ENCODE peak calls at places on chromosomes 16 and 17, in five cellular contexts. T is GM12864, P is IMR-90, X is K562, G is activated B cell treated with CpG ODN at 0.5 μM for 24 hours. Q is an unnamed sample.

GRCh38 chr17:41444640-41445039 is 3.9 kb upstream of the KRT38 start:
- DNase-seq in T (no peak), P (no peak), X (no peak), G (no peak), Q (no peak)

GRCh38 chr17:48626470-48627241 is 498 bp upstream of the HOXB9 start:
- DNase-seq in T (no peak), P (peak; percentile 47), X (peak; percentile 92), G (no peak), Q (no peak)

GRCh38 chr16:4293822-4294457 is 21.1 kb upstream of the TFAP4 start:
- DNase-seq in T (no peak), P (peak; percentile 82), X (no peak), G (no peak), Q (peak; percentile 37)

GRCh38 chr17:40981115-40981514 is 3.0 kb downstream of the KRT40 start:
- DNase-seq in T (no peak), P (no peak), X (no peak), G (no peak), Q (no peak)

GRCh38 chr17:48058393-48059124 is 10.4 kb downstream of the NFE2L1 start:
- DNase-seq in T (no peak), P (no peak), X (no peak), G (no peak), Q (no peak)

GRCh38 chr17:63988741-63989621 is 9.2 kb upstream of the PRR29 start:
- DNase-seq in T (no peak), P (no peak), X (no peak), G (no peak), Q (no peak)

GRCh38 chr17:38870259-38871165 is 654 bp downstream of the LASP1 start:
- DNase-seq in T (no peak), P (peak; percentile 42), X (peak; percentile 82), G (peak; percentile 47), Q (peak; percentile 28)

GRCh38 chr17:51275381-51275780 is 15.0 kb downstream of the UTP18 start:
- DNase-seq in T (no peak), P (peak; percentile 86), X (no peak), G (no peak), Q (no peak)

GRCh38 chr16:81547919-81548216 is 103.3 kb downstream of the CMIP start:
- DNase-seq in T (no peak), P (no peak), X (no peak), G (no peak), Q (no peak)

GRCh38 chr16:87924937-87925670 is 11.2 kb downstream of the CA5A start:
- DNase-seq in T (no peak), P (no peak), X (no peak), G (no peak), Q (no peak)

GRCh38 chr17:7944321-7944720 is 12.3 kb downstream of the CNTROB start:
- DNase-seq in T (no peak), P (no peak), X (no peak), G (no peak), Q (no peak)

GRCh38 chr16:23345237-23345636 is 43.1 kb downstream of the SCNN1B start:
- DNase-seq in T (no peak), P (no peak), X (no peak), G (no peak), Q (no peak)

GRCh38 chr16:69107311-69107962 is 2.0 kb downstream of the HAS3 start:
- DNase-seq in T (no peak), P (no peak), X (no peak), G (no peak), Q (no peak)

GRCh38 chr16:81616321-81617020 is 162.6 kb upstream of the PLCG2 start:
- DNase-seq in T (peak; percentile 33), P (peak; percentile 63), X (no peak), G (peak; percentile 33), Q (no peak)

GRCh38 chr16:75086281-75086680 is 30.3 kb downstream of the LDHD start:
- DNase-seq in T (no peak), P (no peak), X (no peak), G (no peak), Q (no peak)

GRCh38 chr16:89033304-89033703 is 56.3 kb upstream of the CBFA2T3 start:
- DNase-seq in T (no peak), P (no peak), X (no peak), G (no peak), Q (no peak)

GRCh38 chr16:68356919-68357286 is 46.1 kb downstream of the PRMT7 start:
- DNase-seq in T (no peak), P (no peak), X (no peak), G (no peak), Q (no peak)

GRCh38 chr16:17538942-17539341 is 68.2 kb upstream of the XYLT1 start:
- DNase-seq in T (no peak), P (peak; percentile 72), X (no peak), G (no peak), Q (no peak)

GRCh38 chr16:2474877-2475412 is at the start of gene TBC1D24:
- DNase-seq in T (no peak), P (peak; percentile 72), X (peak; percentile 96), G (peak; percentile 89), Q (peak; percentile 88)

DNA sequence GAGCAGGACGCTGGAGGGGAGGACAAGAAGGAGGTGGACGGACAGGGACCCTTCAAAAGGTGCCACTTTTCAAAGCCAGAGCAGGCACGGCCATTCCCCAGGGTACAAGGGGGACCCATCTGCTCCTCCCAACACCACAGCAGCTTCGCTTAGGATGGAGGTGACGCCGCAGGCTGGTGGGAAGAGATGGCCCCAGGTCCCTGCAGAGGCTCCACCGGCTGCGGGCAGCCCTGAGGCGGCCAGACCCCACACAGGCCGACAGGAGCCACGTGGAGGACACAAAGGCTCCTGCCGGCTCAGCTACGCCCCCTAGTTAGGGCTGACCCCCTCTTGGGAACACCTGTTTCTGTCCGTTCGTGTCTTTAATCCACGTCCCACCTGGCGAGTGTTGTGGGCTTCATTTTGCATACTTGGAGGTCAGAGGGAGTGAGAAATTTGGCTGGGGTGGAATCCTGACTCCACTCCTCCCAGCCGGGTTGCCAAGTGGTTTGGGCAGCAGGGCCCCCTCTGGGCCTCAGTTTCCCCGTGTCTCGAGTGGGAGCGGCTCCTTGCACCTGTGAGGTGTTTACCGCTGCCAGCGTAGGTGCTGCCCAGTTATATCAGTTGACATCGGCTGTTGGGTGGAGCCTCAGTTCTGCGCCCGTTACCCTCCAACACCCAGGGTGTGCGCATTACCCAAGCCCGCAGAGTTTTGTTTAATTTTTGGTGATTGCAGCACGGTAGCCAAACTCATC is 5.8 kb upstream of the FN3KRP start:
- DNase-seq in T (no peak), P (no peak), X (no peak), G (no peak), Q (no peak)
- TF ChIP-seq CTCF in T (no peak), P (no peak), X (no peak), G (no peak), Q (no peak)

DNA sequence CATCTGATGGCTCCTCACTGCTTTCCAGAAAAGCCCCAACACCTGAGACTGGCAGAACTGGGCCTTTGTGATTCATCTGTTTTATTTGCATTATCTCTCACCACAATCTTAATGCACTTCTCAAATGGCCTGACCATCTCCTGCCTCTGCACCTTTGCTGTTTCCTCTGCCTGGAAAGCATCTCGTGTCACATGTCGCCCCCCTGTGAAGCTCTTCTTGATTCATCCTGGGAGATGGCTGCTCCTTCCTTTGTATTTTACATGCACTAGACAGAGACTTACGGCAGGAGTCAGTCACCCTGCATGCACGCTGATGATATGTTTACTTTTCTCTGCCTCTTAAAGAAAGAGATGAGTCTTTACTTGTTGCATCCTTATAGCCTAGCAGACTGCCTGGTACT is 30.0 kb downstream of the HNF1B start:
- DNase-seq in T (no peak), P (peak; percentile 20), X (no peak), G (no peak), Q (no peak)
- TF ChIP-seq CTCF in T (no peak), P (peak; percentile 22), X (no peak), G (no peak), Q (no peak)

GRCh38 chr16:50751528-50751927 is 9.6 kb downstream of the CYLD start:
- DNase-seq in T (no peak), P (no peak), X (no peak), G (no peak), Q (no peak)

GRCh38 chr16:50745940-50746339 is 4.1 kb downstream of the CYLD start:
- DNase-seq in T (no peak), P (no peak), X (no peak), G (no peak), Q (no peak)

GRCh38 chr16:50744911-50745310 is 3.0 kb downstream of the CYLD start:
- DNase-seq in T (no peak), P (peak; percentile 55), X (no peak), G (no peak), Q (no peak)

GRCh38 chr16:50743575-50744225 is 1.8 kb downstream of the CYLD start:
- DNase-seq in T (no peak), P (no peak), X (no peak), G (no peak), Q (no peak)

DNA sequence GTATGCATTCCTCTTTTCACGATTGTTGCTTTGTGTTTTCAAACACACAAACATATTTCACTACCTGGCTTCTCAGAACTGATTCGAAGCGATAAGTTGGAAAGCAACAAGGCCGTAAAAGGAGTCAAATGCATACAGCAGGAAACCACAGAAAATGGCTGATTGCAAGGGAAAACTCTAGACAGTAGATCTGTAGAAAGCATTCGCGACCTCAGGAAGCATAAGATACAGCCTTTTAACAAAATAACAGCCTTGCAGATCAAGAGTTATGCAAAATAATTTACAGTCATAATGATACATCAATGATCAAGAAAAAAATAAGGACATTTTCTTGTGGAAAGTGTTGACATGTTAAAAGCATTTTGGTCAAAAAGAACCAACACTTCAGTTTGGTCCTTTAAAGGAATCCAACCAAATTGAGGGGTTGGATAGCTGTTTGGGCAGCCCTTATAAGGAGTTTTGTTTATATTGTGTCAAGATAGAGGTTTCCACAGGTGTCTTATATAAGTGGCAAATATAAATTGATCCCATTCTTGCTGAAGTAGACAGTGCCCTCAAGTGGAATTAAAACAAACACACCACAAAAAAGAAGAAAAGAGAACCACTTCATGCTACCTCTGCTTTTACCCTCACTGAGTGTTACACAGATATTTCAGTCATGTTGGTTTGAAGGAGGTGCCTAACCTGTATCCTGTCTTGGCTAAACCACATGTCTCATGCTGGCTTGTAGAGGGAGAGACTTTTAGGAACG is 5.5 kb downstream of the CYLD start:
- DNase-seq in T (peak; percentile 33), P (no peak), X (no peak), G (no peak), Q (no peak)
- TF ChIP-seq CTCF in T (peak; percentile 53), P (peak; percentile 18), X (no peak), G (no peak), Q (peak; percentile 29)

GRCh38 chr17:12623220-12623848 is 42.4 kb upstream of the MYOCD start:
- DNase-seq in T (no peak), P (no peak), X (no peak), G (no peak), Q (no peak)

GRCh38 chr17:12619444-12620199 is 46.1 kb upstream of the MYOCD start:
- DNase-seq in T (no peak), P (peak; percentile 79), X (no peak), G (no peak), Q (no peak)

GRCh38 chr17:12618557-12618956 is 47.1 kb upstream of the MYOCD start:
- DNase-seq in T (no peak), P (peak; percentile 96), X (no peak), G (no peak), Q (no peak)

GRCh38 chr17:12622726-12623125 is 43.0 kb upstream of the MYOCD start:
- DNase-seq in T (no peak), P (peak; percentile 66), X (no peak), G (no peak), Q (no peak)

DNA sequence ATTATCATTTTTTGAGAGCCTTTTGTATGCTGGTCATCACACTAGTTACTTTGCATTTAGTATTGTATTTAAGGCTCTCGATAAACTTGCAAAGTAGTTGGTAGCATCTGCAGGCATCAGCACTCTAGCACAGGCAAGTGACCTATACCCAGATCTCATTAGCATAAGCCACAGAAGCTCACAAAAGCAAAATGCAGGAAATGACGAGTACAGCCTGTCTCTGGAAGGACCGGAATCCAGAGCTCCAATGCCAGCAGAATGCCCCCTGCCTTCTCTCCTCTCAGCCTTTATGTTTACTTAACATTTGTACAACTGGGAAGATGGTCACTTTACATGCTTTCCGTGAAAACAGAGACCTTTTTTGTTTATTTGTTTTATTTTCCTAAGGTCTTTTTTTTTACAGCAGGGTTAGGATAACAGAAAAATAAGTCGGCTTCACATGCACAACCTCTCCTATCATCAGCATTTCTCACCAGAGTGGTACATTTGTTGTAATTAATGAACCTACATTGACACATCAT is 45.4 kb upstream of the MYOCD start:
- DNase-seq in T (no peak), P (peak; percentile 80), X (no peak), G (no peak), Q (no peak)
- TF ChIP-seq CTCF in T (no peak), P (no peak), X (no peak), G (no peak), Q (no peak)